ENCODE peak calls at places on chromosomes 12 and 14, in four cellular contexts. Z, C, D and N are unnamed samples.

GRCh38 chr14:70638416-70638815 is 3.3 kb upstream of the TTC9 start:
- DNase-seq in Z (no peak), D (no peak), C (no peak), N (no peak)

GRCh38 chr14:56331815-56332214 is 213.6 kb downstream of the PELI2 start:
- DNase-seq in C (no peak), Z (no peak), D (no peak), N (no peak)

GRCh38 chr12:58249610-58250009 is 308.2 kb downstream of the ATP23 start:
- DNase-seq in Z (no peak), C (no peak), D (no peak), N (no peak)

GRCh38 chr12:72136792-72137191 is 135.4 kb upstream of the TRHDE start:
- DNase-seq in C (no peak), D (no peak), Z (no peak), N (no peak)

GRCh38 chr12:18700254-18700653 is 37.6 kb downstream of the PLCZ1 start:
- DNase-seq in C (no peak), Z (no peak), D (no peak), N (no peak)

GRCh38 chr12:51023625-51024395 is 2.4 kb downstream of the SLC11A2 start:
- DNase-seq in C (peak; percentile 27), D (no peak), Z (no peak), N (no peak)

GRCh38 chr14:98955741-98956070 is 316.3 kb downstream of the BCL11B start:
- DNase-seq in C (peak; percentile 43), D (peak; percentile 51), Z (no peak), N (peak; percentile 90)

GRCh38 chr12:76962099-76962498 is 83.3 kb upstream of the CSRP2 start:
- DNase-seq in C (no peak), D (no peak), Z (no peak), N (no peak)

GRCh38 chr12:49342914-49343731 is 3.6 kb upstream of the DNAJC22 start:
- DNase-seq in D (no peak), Z (no peak), C (no peak), N (no peak)

GRCh38 chr14:67975429-67975828 is 155.8 kb downstream of the RAD51B start:
- DNase-seq in D (no peak), C (no peak), Z (no peak), N (no peak)

GRCh38 chr12:119665164-119665929 is 2.6 kb upstream of the PRKAB1 start:
- DNase-seq in D (no peak), Z (no peak), C (no peak), N (no peak)

GRCh38 chr12:11847539-11847938 is 198.1 kb downstream of the ETV6 start:
- DNase-seq in D (peak; percentile 23), Z (no peak), C (no peak), N (no peak)

GRCh38 chr12:75660805-75661404 is 149.5 kb upstream of the KRR1 start:
- DNase-seq in C (no peak), D (no peak), Z (no peak), N (no peak)

GRCh38 chr12:80551897-80552296 is 107.9 kb downstream of the PTPRQ start:
- DNase-seq in C (no peak), D (no peak), Z (no peak), N (no peak)

GRCh38 chr12:116122639-116123038 is 154.9 kb downstream of the MED13L start:
- DNase-seq in D (no peak), Z (no peak), C (no peak), N (no peak)

GRCh38 chr14:61694830-61695694 is at the start of gene HIF1A:
- DNase-seq in C (peak; percentile 98), Z (peak; percentile 92), D (peak; percentile 98), N (peak; percentile 98)

GRCh38 chr12:57837779-57838562 is 8.6 kb downstream of the CTDSP2 start:
- DNase-seq in C (peak; percentile 76), D (no peak), Z (peak; percentile 25), N (no peak)

GRCh38 chr12:124909831-124910560 is 4.5 kb downstream of the UBC start:
- DNase-seq in D (no peak), Z (no peak), C (no peak), N (no peak)

GRCh38 chr12:110774824-110775223 is 32.1 kb upstream of the PPP1CC start:
- DNase-seq in C (no peak), D (no peak), Z (no peak), N (no peak)

GRCh38 chr12:105725054-105725453 is 394.6 kb downstream of the C12orf75 start:
- DNase-seq in Z (no peak), D (no peak), C (no peak), N (no peak)

GRCh38 chr12:94560416-94561221 is 89.7 kb downstream of the TMCC3 start:
- DNase-seq in C (no peak), Z (no peak), D (no peak), N (no peak)

GRCh38 chr12:93763746-93764147 is 86.6 kb downstream of the CRADD start:
- DNase-seq in Z (no peak), C (no peak), D (no peak), N (no peak)

GRCh38 chr12:46981627-46982026 is 97.8 kb upstream of the PCED1B start:
- DNase-seq in Z (no peak), C (no peak), D (no peak), N (no peak)

GRCh38 chr14:95260537-95261440 is 58.9 kb downstream of the CLMN start:
- DNase-seq in D (no peak), Z (no peak), C (no peak), N (no peak)

GRCh38 chr14:65359503-65359902 is 53.0 kb upstream of the FUT8 start:
- DNase-seq in D (no peak), Z (no peak), C (no peak), N (no peak)

GRCh38 chr14:39469094-39469710 is 37.0 kb upstream of the FBXO33 start:
- DNase-seq in C (no peak), D (no peak), Z (peak; percentile 23), N (no peak)

GRCh38 chr12:26122681-26123481 is 2.0 kb downstream of the BHLHE41 start:
- DNase-seq in Z (peak; percentile 12), D (peak; percentile 87), C (peak; percentile 82), N (peak; percentile 95)

GRCh38 chr14:88424573-88424972 is 39.1 kb downstream of the SPATA7 start:
- DNase-seq in D (no peak), C (no peak), Z (no peak), N (no peak)

GRCh38 chr12:116735084-116735483 is 2.8 kb downstream of the SPRING1 start:
- DNase-seq in C (no peak), D (no peak), Z (no peak), N (no peak)

DNA sequence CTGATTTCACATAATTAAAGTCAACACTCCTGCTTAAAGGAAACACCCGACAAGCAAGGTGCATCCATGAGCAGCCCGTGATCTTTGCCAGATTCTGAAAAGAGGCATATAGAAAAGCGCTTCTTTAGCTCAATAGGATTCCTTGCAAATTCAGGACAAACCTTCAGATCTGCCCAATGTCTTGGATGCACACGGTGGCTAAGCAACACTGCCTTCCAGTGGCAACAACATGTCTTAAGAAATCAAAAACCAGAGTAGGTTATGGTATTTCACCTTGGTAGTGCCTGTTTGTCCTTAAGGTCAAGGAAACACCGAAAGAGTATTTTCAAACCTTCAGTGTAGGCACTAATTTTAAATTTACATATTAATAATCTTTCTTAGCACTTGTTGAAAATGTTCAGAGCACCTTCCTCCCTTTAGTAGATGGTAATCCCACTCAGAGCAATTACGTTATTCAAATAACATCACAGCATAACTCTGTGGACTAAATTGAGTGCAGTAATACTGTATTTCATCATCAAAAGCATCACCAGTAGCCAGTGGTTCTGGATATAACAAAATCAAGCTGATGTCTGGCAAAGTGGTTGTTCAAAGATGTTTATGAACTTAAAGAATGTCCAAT is 58.0 kb upstream of the CDKN3 start:
- DNase-seq in D (peak; percentile 10), Z (no peak), C (no peak), N (no peak)
- TF ChIP-seq CTCF in D (peak; percentile 70), Z (no peak), C (peak; percentile 32), N (no peak)

GRCh38 chr14:73731111-73731510 is 16.9 kb upstream of the PNMA1 start:
- DNase-seq in C (no peak), D (no peak), Z (no peak), N (no peak)

GRCh38 chr14:73727181-73727580 is 13.0 kb upstream of the PNMA1 start:
- DNase-seq in C (no peak), D (no peak), Z (no peak), N (no peak)

GRCh38 chr14:73729556-73730265 is 15.5 kb upstream of the PNMA1 start:
- DNase-seq in D (no peak), Z (no peak), C (no peak), N (peak; percentile 50)

GRCh38 chr14:73728106-73729014 is 14.2 kb upstream of the PNMA1 start:
- DNase-seq in C (peak; percentile 91), Z (peak; percentile 95), D (no peak), N (peak; percentile 95)

GRCh38 chr14:73729015-73729330 is 14.8 kb upstream of the PNMA1 start:
- DNase-seq in D (no peak), Z (no peak), C (no peak), N (no peak)
- TF ChIP-seq CTCF in D (no peak), Z (no peak), C (no peak), N (no peak)

GRCh38 chr14:72879431-72879830 is 14.5 kb downstream of the DPF3 start:
- DNase-seq in D (no peak), Z (no peak), C (no peak), N (no peak)

GRCh38 chr14:72878746-72879145 is 15.2 kb downstream of the DPF3 start:
- DNase-seq in Z (no peak), C (no peak), D (no peak), N (no peak)

GRCh38 chr14:72880164-72880563 is 13.7 kb downstream of the DPF3 start:
- DNase-seq in Z (no peak), D (no peak), C (no peak), N (no peak)

GRCh38 chr14:72876021-72876709 is 17.7 kb downstream of the DPF3 start:
- DNase-seq in Z (no peak), D (no peak), C (no peak), N (no peak)

GRCh38 chr14:72876710-72877063 is 17.2 kb downstream of the DPF3 start:
- DNase-seq in Z (no peak), D (no peak), C (no peak), N (no peak)
- TF ChIP-seq CTCF in Z (no peak), D (no peak), C (no peak), N (no peak)

GRCh38 chr12:123047289-123047688 is 66.8 kb downstream of the ARL6IP4 start:
- DNase-seq in C (no peak), Z (no peak), D (no peak), N (no peak)
- TF ChIP-seq CTCF in C (no peak), Z (no peak), D (no peak), N (no peak)

DNA sequence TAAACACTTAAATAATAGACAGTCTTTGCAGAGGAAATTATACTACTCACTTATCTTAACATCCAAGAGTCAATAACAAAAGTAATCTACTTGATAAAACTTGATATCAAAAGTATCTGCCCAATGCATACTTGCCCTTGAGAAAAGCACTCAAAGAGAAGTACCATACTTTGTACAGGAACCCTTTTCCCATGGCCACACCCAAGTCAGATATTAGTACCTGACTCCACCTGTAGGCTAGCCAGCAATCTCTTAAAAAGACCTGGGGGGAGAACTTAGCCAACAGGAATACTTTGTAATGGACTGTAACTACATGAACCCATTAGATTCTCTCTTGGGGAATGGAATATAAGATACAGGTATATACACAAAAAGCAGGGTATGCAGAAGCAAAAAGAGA is 99.6 kb upstream of the HECTD1 start:
- DNase-seq in Z (no peak), C (no peak), D (no peak), N (peak; percentile 10)
- TF ChIP-seq CTCF in Z (no peak), C (no peak), D (no peak), N (no peak)

GRCh38 chr14:79356040-79356439 is 855.3 kb downstream of the DIO2 start:
- DNase-seq in Z (no peak), D (no peak), C (no peak), N (no peak)
- TF ChIP-seq CTCF in Z (no peak), D (peak; percentile 28), C (no peak), N (no peak)